ENCODE peak calls at places on chromosomes 7 and 10, in four cellular contexts. N is adrenal gland, M is B cell, L is mesothelial cell of epicardium. C is an unnamed sample.
A peak's percentile ranks its signal among the peaks of the same experiment; 100 is the strongest.

GRCh38 chr10:36462194-36462593 is 663.2 kb upstream of the ANKRD30A start:
- DNase-seq in L (no peak), M (no peak), N (no peak), C (no peak)

GRCh38 chr10:117699436-117700075 is 157.0 kb downstream of the EMX2 start:
- DNase-seq in M (no peak), L (no peak), N (no peak), C (no peak)

GRCh38 chr7:17965600-17965999 is 25.3 kb upstream of the SNX13 start:
- DNase-seq in L (no peak), M (no peak), N (no peak), C (no peak)

GRCh38 chr7:40921589-40922315 is 781.1 kb downstream of the INHBA start:
- DNase-seq in L (no peak), N (no peak), M (no peak), C (no peak)

GRCh38 chr10:52106895-52107294 is 207.2 kb upstream of the DKK1 start:
- DNase-seq in M (no peak), L (no peak), N (no peak), C (no peak)

GRCh38 chr10:77478248-77478963 is 159.2 kb downstream of the KCNMA1 start:
- DNase-seq in M (no peak), L (no peak), N (no peak), C (no peak)

GRCh38 chr10:19811517-19811916 is 4.7 kb upstream of the PLXDC2 start:
- DNase-seq in L (no peak), M (no peak), N (peak; percentile 66), C (no peak)

GRCh38 chr10:48556713-48557112 is 48.2 kb downstream of the ARHGAP22 start:
- DNase-seq in M (no peak), N (no peak), L (no peak), C (no peak)

GRCh38 chr7:127258111-127258510 is 5.4 kb upstream of the GRM8 start:
- DNase-seq in M (no peak), N (no peak), L (no peak), C (no peak)

GRCh38 chr7:20778063-20778721 is 8.5 kb downstream of the SP8 start:
- DNase-seq in L (peak; percentile 82), N (no peak), M (peak; percentile 44), C (peak; percentile 78)

GRCh38 chr10:69318997-69319727 is 40.9 kb downstream of the HK1 start:
- DNase-seq in M (peak; percentile 54), N (peak; percentile 83), L (peak; percentile 72), C (peak; percentile 29)

GRCh38 chr7:48087349-48087748 is 1.7 kb upstream of the UPP1 start:
- DNase-seq in L (no peak), N (no peak), M (peak; percentile 32), C (no peak)

GRCh38 chr10:122279725-122280141 is 8.6 kb downstream of the BTBD16 start:
- DNase-seq in M (no peak), L (peak; percentile 52), N (peak; percentile 53), C (peak; percentile 54)

GRCh38 chr10:101070098-101070497 is 8.3 kb downstream of the KAZALD1 start:
- DNase-seq in M (no peak), L (no peak), N (no peak), C (no peak)

GRCh38 chr7:17532861-17533404 is 234.5 kb downstream of the AHR start:
- DNase-seq in N (no peak), L (no peak), M (no peak), C (no peak)

GRCh38 chr10:49330127-49330665 is 31.2 kb downstream of the C10orf71 start:
- DNase-seq in N (no peak), L (no peak), M (no peak), C (no peak)

GRCh38 chr7:130288829-130289228 is 4.1 kb upstream of the CPA4 start:
- DNase-seq in M (no peak), L (no peak), N (no peak), C (no peak)

GRCh38 chr10:15237351-15237750 is 68.9 kb upstream of the NMT2 start:
- DNase-seq in N (no peak), M (no peak), L (no peak), C (no peak)

GRCh38 chr7:55523366-55523765 is 48.9 kb downstream of the VOPP1 start:
- DNase-seq in M (no peak), L (no peak), N (no peak), C (no peak)

GRCh38 chr7:16743207-16743606 is 10.3 kb upstream of the TSPAN13 start:
- DNase-seq in L (no peak), N (no peak), M (no peak), C (no peak)

GRCh38 chr10:116201011-116201410 is 72.0 kb downstream of the GFRA1 start:
- DNase-seq in N (no peak), M (no peak), L (no peak), C (no peak)

GRCh38 chr10:42781893-42782445 is 626 bp upstream of the BMS1 start:
- DNase-seq in N (peak; percentile 33), M (no peak), L (no peak), C (no peak)

GRCh38 chr10:132064771-132065437 is 842 bp upstream of the JAKMIP3 start:
- DNase-seq in N (no peak), L (peak; percentile 31), M (no peak), C (no peak)

GRCh38 chr7:17971392-17971791 is 31.1 kb upstream of the SNX13 start:
- DNase-seq in N (no peak), L (no peak), M (no peak), C (no peak)

GRCh38 chr10:75355706-75356105 is 45.9 kb downstream of the ZNF503 start:
- DNase-seq in L (no peak), M (no peak), N (no peak), C (no peak)

GRCh38 chr7:47771301-47771989 is 176.8 kb downstream of the PKD1L1 start:
- DNase-seq in L (no peak), M (no peak), N (no peak), C (no peak)

GRCh38 chr7:90999989-91000979 is 263.9 kb upstream of the FZD1 start:
- DNase-seq in M (no peak), N (no peak), L (no peak), C (no peak)

GRCh38 chr10:84308481-84309304 is 19.7 kb upstream of the CCSER2 start:
- DNase-seq in N (peak; percentile 70), L (no peak), M (no peak), C (no peak)

GRCh38 chr7:2956526-2957368 is 86.9 kb downstream of the CARD11 start:
- DNase-seq in N (peak; percentile 41), L (peak; percentile 25), M (no peak), C (no peak)

GRCh38 chr10:93437000-93437945 is 44.9 kb downstream of the MYOF start:
- DNase-seq in M (no peak), L (peak; percentile 72), N (peak; percentile 79), C (no peak)

GRCh38 chr10:70672993-70673928 is 955 bp downstream of the ADAMTS14 start:
- DNase-seq in N (peak; percentile 73), L (no peak), M (no peak), C (no peak)

DNA sequence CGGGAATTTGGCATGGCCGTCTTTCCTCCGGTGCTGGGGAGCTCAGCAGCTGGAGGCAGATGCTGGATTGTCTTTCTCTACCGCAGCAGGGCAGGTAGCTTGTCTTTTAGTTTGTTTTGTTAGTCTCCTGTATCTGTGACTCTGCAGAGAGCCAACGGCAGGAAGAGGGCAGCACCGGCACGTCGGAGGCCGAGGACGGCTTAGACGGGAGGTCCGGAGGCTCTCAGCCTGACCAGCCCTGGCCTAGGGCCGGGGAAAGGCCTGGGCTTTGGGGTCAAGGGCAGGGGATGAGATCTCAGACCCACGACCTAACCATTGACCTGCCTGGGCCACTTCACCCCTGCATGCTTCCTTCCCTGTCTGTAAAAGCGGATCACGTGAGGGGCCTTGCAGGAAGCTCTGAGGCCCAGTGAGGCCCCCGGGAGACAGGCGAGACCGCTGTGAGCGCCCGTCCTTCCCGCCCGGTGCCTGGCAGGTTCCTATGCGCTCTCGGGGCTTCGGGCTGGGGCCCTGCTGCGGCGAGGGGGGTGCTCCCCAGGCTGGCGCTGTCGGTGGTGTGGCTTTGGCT is 72.7 kb downstream of the LHPP start:
- DNase-seq in L (no peak), N (peak; percentile 79), M (peak; percentile 71), C (no peak)
- TF ChIP-seq CTCF in L (no peak), N (peak; percentile 59), M (peak; percentile 45), C (peak; percentile 41)

DNA sequence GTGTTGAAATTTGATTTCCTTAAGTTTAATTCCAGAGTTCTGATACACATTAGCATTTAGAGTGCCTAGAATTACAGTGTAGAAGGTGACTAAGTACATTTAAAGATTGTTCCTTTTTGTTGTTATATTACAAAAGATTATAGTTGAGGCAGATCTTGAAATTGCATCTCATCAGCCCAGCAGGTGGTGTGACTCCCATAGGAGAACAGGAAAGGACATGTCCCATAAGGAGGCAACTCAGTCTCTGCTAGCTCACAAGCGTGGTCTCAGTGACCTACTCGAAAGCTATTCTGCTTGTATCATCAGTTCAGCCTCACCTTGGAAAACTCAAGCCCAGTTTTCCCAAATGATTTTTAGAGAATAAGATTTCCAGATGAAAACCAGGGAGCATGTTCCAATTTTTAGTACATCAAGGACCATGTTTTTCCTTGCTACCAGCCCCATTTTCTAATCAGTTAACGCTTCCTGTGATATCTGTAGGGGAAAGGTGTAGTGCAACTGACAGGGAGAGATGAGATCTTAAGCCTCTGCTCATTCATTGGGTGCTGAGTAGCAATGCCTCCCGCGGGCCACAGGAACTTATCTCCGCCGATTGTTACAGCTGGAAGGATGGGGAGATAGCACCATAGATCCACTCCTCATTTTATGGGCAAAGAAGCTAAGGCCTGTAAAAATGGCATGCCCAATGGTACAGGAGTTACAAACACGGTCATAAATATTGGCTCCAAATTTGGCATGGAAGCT is 1.1 kb upstream of the GNAI1 start:
- DNase-seq in N (no peak), L (no peak), M (no peak), C (no peak)
- TF ChIP-seq CTCF in N (no peak), L (no peak), M (no peak), C (peak; percentile 22)

DNA sequence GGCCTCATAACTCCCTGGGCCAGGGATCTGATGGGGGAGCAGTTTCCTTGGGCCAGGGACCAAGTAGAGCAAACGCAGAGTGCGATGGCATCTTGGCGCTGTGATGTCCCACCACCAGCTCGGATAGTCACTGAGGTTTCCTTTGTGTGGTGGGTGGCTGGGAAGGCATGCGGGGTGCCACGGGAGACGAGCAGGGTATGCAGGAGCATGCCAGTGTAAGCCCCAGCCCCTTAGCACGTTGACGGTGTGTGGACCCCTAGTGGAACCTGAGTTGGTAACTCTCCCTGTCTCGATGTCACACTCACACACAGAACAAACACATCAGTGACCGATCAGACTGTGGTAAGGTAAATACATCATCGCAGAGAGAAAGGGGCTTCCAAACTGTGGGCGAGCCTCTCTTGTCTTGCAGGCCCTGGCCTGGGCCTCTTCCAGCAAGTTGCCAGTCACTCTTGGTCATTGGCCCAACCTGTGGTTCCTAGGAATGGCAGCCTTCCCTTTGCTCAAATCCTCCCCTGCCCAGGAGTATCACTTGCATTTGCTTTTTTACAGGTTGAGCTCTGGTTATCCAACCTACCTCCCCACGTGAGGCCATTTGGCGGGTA is 231.6 kb upstream of the GPR26 start:
- DNase-seq in N (no peak), M (no peak), L (no peak), C (no peak)
- TF ChIP-seq CTCF in N (no peak), M (no peak), L (no peak), C (no peak)

GRCh38 chr10:24952701-24953349 is 419 bp upstream of the PRTFDC1 start:
- DNase-seq in M (peak; percentile 72), L (peak; percentile 76), N (peak; percentile 65), C (peak; percentile 62)
- TF ChIP-seq CTCF in M (peak; percentile 54), L (no peak), N (peak; percentile 50), C (peak; percentile 61)

C was measured in neural crest cell.